ENCODE peak calls at places on chromosomes 2 and 18, in seven cellular contexts. G is fibroblast of lung, A is Peyer's patch, K is kidney, Q is retinal pigment epithelial cell, Y is esophagus squamous epithelium, P is MCF 10A. U is an unnamed sample.

GRCh38 chr18:24544141-24544498 is 83.7 kb downstream of the HRH4 start:
- DNase-seq in Q (no peak), P (peak; percentile 61), Y (no peak), A (no peak), K (no peak), G (peak; percentile 33), U (peak; percentile 43)

GRCh38 chr2:241009601-241010530 is 11.4 kb downstream of the SNED1 start:
- DNase-seq in K (peak; percentile 93), Y (no peak), P (peak; percentile 94), G (peak; percentile 89), A (peak; percentile 17), Q (no peak), U (peak; percentile 92)

GRCh38 chr2:169363027-169363569 is 764 bp upstream of the LRP2 start:
- DNase-seq in A (no peak), K (no peak), Q (no peak), G (no peak), Y (no peak), P (no peak), U (peak; percentile 9)

GRCh38 chr2:133040175-133040574 is 370.2 kb upstream of the LYPD1 start:
- DNase-seq in Y (no peak), G (peak; percentile 22), Q (no peak), P (no peak), K (no peak), A (no peak), U (no peak)

GRCh38 chr2:189109921-189110397 is 69.6 kb downstream of the COL5A2 start:
- DNase-seq in K (no peak), A (no peak), Y (no peak), P (no peak), G (no peak), Q (no peak), U (no peak)

GRCh38 chr2:32750880-32751279 is 123.0 kb downstream of the TTC27 start:
- DNase-seq in Q (no peak), K (no peak), Y (no peak), P (no peak), G (no peak), A (no peak), U (no peak)

GRCh38 chr2:120926463-120927165 is 190.9 kb downstream of the GLI2 start:
- DNase-seq in A (no peak), Q (no peak), K (peak; percentile 39), P (no peak), Y (no peak), G (no peak), U (no peak)

GRCh38 chr2:7891312-7891711 is 790.5 kb upstream of the ID2 start:
- DNase-seq in Q (no peak), Y (no peak), A (no peak), K (no peak), G (no peak), P (no peak), U (no peak)

GRCh38 chr2:128282246-128282975 is 36.3 kb downstream of the HS6ST1 start:
- DNase-seq in Y (no peak), G (no peak), P (no peak), Q (no peak), K (peak; percentile 80), A (no peak), U (no peak)

GRCh38 chr2:111135910-111136297 is 15.2 kb downstream of the BCL2L11 start:
- DNase-seq in Y (no peak), Q (no peak), G (peak; percentile 82), A (no peak), P (no peak), K (peak; percentile 59), U (peak; percentile 88)

DNA sequence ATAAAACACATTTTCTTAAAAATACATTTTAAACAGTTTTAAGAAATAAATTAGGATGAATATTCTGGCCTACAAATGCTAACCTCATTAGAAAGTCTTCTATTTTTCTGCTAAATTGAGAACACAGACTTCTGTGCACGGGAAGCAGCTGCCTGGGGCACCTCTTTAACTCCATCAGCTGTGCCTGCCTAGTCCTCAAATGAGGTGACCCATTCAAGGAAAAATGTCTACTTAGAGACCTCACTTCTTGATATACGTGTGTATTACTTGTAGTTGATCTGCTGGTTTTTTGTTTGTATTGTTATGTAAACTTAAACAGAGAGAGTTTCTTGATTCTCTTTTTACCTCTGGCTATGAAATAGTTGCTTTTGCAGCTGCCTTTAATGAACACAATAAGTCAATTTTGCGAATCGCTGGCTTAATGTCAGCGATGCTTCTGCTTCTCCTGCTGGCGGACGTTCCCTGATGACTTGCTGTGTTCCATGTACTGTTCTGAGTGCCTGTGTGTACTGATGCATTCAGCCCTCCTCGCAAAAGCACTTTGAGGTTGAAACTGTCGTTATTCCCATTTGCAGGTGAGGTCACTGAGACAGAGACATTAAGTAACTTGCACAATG is 88.7 kb upstream of the TXNDC2 start:
- DNase-seq in K (no peak), G (no peak), P (no peak), Q (no peak), Y (no peak), A (no peak), U (peak; percentile 18)
- TF ChIP-seq CTCF in K (no peak), G (no peak), P (no peak), Q (no peak), Y (no peak), A (no peak), U (no peak)

GRCh38 chr2:214315324-214315723 is 95.5 kb upstream of the VWC2L start:
- DNase-seq in P (no peak), Y (no peak), Q (no peak), G (no peak), A (no peak), K (no peak), U (no peak)

GRCh38 chr2:214311931-214312749 is 98.7 kb upstream of the VWC2L start:
- DNase-seq in G (no peak), Q (no peak), P (peak; percentile 29), K (no peak), A (no peak), Y (no peak), U (no peak)

GRCh38 chr2:214310319-214310718 is 100.5 kb upstream of the VWC2L start:
- DNase-seq in G (no peak), A (no peak), K (no peak), Y (no peak), Q (no peak), P (peak; percentile 32), U (no peak)

GRCh38 chr2:214311031-214311533 is 99.8 kb upstream of the VWC2L start:
- DNase-seq in P (peak; percentile 8), G (no peak), K (no peak), Y (no peak), A (no peak), Q (no peak), U (no peak)
- TF ChIP-seq CTCF in P (no peak), G (no peak), K (no peak), Y (no peak), A (no peak), Q (peak; percentile 23), U (no peak)

DNA sequence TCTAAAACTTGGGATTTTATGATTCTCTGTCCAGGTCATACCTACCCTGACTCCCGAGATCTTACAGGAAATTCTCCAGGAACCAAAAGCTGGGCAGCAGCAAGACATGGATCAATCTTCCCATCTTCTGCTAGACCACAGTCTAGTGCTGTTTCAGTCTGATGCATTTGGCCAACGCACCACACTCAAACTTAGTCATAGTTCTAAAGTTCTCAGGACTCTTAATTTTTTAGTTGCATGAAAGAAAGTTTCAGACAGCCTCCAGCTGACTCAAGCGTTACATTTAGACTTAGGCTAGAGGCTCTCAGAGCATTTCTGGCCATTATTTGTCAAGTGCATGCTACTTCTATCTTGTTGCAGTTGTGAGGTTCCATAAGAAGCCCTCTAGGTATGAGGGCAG is 230.1 kb upstream of the CCDC150 start:
- DNase-seq in K (no peak), A (no peak), P (no peak), G (no peak), Y (no peak), Q (no peak), U (peak; percentile 27)
- TF ChIP-seq CTCF in K (no peak), A (no peak), P (no peak), G (no peak), Y (no peak), Q (no peak), U (no peak)

DNA sequence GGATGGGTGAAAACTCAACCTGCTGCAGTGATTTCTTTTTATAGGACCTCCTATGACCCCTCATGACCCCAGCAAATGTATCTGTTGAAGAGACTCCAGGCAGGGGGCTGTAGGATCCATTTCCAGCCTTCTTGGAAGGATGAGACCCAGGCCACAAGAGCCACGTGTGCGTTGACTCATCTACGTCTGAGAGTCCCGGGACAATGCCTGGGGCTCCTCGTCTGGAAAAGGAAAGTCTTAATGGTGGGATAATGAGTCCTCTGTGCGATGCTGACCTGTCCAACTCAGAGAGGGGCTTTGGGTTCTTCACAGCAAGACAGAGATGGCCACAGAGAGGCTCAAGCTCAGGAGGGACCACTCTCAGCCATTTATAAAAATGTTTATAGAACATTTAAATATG is 80.8 kb downstream of the SMIM21 start:
- DNase-seq in G (no peak), P (no peak), K (no peak), Q (no peak), A (no peak), Y (no peak), U (no peak)
- TF ChIP-seq CTCF in G (no peak), P (no peak), K (no peak), Q (no peak), A (no peak), Y (no peak), U (no peak)

DNA sequence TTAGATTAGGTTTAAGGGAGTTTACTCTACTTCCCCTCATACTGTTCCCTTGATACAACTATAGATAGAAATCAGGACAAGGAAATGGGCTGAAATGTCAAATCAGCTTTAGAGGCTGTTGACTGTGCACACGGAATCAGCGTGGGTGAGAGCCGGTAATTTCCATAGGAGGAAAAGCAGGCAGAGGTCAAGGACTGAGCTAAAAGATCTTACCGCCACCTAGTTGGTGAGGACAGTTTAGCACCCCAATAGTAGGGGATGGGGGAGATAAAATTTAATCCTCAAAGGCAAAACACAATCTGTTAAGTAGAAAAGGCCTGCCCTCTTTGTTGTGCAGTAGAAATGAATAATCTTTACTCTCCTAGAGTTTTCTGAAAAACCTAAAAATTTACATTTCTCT is 1154.5 kb upstream of the CHAC2 start:
- DNase-seq in G (peak; percentile 9), K (no peak), Y (no peak), A (no peak), Q (no peak), P (no peak), U (no peak)
- TF ChIP-seq CTCF in G (peak; percentile 14), K (no peak), Y (no peak), A (no peak), Q (peak; percentile 27), P (no peak), U (no peak)

DNA sequence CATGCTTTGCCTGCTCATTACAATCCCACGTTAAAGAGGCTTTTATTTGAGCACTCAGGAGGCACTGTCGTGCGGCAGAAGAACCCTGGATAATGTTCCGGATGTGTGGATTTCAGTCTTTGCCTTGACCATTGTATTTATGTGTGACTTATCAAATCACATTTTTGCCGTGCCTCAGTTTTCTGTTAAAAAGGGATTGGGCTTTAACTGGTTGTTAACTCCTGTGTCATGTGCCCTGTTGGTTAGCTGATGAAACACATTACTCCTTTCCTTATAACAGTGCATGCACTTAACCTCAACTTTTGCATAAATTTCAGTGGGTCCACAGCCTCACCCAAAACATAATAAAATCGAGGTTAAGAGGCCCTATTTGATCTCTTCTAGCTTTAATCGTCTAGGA is 52.7 kb downstream of the NAB1 start:
- DNase-seq in P (no peak), G (no peak), Q (no peak), K (no peak), A (no peak), Y (no peak), U (no peak)
- TF ChIP-seq CTCF in P (no peak), G (no peak), Q (no peak), K (no peak), A (no peak), Y (no peak), U (no peak)